ENCODE peak calls at places on chromosomes 3 and 15, in nine cellular contexts. I, R, L, Y, E, P, C, N and V are unnamed samples.

GRCh38 chr3:29922990-29923746 is 642.3 kb downstream of the RBMS3 start:
- DNase-seq in I (no peak), R (no peak), L (no peak), Y (peak; percentile 96), E (no peak), P (peak; percentile 14), C (no peak), N (no peak), V (peak; percentile 9)

GRCh38 chr3:153357436-153357835 is 195.4 kb downstream of the RAP2B start:
- DNase-seq in I (no peak), R (no peak), L (no peak), Y (no peak), E (no peak), P (no peak), C (no peak), N (no peak), V (no peak)

GRCh38 chr3:98972720-98973119 is 71.2 kb upstream of the DCBLD2 start:
- DNase-seq in I (no peak), R (no peak), L (no peak), Y (no peak), E (no peak), P (no peak), C (no peak), N (no peak), V (no peak)

GRCh38 chr15:93261845-93262244 is 172.8 kb upstream of the RGMA start:
- DNase-seq in I (no peak), R (no peak), L (no peak), Y (no peak), E (no peak), P (no peak), C (no peak), N (no peak), V (no peak)

GRCh38 chr3:115676336-115676735 is 53.0 kb downstream of the GAP43 start:
- DNase-seq in I (peak; percentile 46), R (no peak), L (no peak), Y (no peak), E (no peak), P (no peak), C (no peak), N (no peak), V (no peak)

GRCh38 chr3:136584728-136585127 is 167.4 kb downstream of the STAG1 start:
- DNase-seq in I (no peak), R (no peak), L (no peak), Y (no peak), E (no peak), P (no peak), C (no peak), N (no peak), V (no peak)

GRCh38 chr3:9201278-9201677 is 48.2 kb downstream of the SRGAP3 start:
- DNase-seq in I (no peak), R (no peak), L (no peak), Y (no peak), E (no peak), P (no peak), C (no peak), N (no peak), V (no peak)

GRCh38 chr15:99486371-99487336 is 79.1 kb upstream of the MEF2A start:
- DNase-seq in I (peak; percentile 95), R (no peak), L (peak; percentile 88), Y (peak; percentile 23), E (no peak), P (peak; percentile 52), C (peak; percentile 79), N (peak; percentile 84), V (no peak)

GRCh38 chr15:101494251-101494796 is 4.8 kb upstream of the PCSK6 start:
- DNase-seq in I (no peak), R (no peak), L (no peak), Y (no peak), E (no peak), P (no peak), C (no peak), N (no peak), V (no peak)

GRCh38 chr3:32181370-32181769 is 57.1 kb upstream of the CMTM8 start:
- DNase-seq in I (no peak), R (no peak), L (no peak), Y (no peak), E (no peak), P (no peak), C (no peak), N (no peak), V (no peak)

GRCh38 chr3:175002732-175003143 is 143.6 kb downstream of the NAALADL2 start:
- DNase-seq in I (no peak), R (no peak), L (no peak), Y (peak; percentile 17), E (no peak), P (no peak), C (no peak), N (no peak), V (no peak)

GRCh38 chr15:64806509-64806908 is 18.9 kb downstream of the PIF1 start:
- DNase-seq in I (no peak), R (no peak), L (no peak), Y (no peak), E (no peak), P (no peak), C (no peak), N (no peak), V (no peak)

GRCh38 chr15:89775815-89776214 is 317 bp upstream of the MESP2 start:
- DNase-seq in I (no peak), R (no peak), L (no peak), Y (no peak), E (no peak), P (no peak), C (no peak), N (no peak), V (no peak)

GRCh38 chr15:89774492-89774891 is 1.6 kb upstream of the MESP2 start:
- DNase-seq in I (no peak), R (no peak), L (no peak), Y (peak; percentile 98), E (no peak), P (no peak), C (no peak), N (no peak), V (no peak)

GRCh38 chr15:89777073-89777820 is 1.1 kb downstream of the MESP2 start:
- DNase-seq in I (peak; percentile 76), R (no peak), L (no peak), Y (peak; percentile 32), E (no peak), P (no peak), C (no peak), N (no peak), V (no peak)

GRCh38 chr15:89777821-89778380 is 1.8 kb downstream of the MESP2 start:
- DNase-seq in I (peak; percentile 71), R (no peak), L (no peak), Y (no peak), E (no peak), P (no peak), C (no peak), N (no peak), V (no peak)

DNA sequence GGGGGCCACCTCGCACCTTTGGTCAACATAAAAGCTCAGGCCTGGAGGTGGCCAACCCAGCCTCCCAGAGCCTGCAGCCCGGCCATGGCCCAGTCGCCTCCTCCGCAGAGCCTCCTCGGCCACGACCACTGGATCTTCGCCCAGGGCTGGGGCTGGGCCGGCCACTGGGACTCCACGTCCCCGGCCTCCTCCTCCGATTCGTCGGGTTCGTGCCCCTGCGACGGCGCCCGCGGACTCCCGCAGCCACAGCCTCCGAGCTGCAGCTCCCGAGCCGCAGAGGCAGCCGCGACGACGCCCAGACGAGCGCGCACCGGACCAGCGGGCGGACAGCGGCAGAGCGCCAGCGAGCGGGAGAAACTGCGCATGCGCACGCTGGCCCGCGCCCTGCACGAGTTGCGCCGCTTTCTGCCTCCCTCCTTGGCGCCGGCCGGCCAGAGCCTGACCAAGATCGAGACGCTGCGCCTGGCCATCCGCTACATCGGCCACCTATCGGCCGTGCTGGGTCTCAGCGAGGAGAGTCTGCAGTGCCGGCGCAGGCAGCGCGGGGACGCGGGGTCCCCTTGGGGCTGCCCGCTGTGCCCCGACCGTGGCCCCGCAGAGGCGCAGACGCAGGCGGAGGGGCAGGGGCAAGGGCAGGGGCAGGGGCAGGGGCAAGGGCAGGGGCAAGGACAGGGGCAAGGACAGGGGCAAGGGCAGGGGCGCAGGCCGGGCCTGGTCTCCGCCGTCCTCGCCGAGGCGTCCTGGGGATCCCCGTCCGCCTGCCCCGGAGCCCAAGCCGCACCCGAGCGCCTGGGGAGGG is at the start of gene MESP2:
- DNase-seq in I (peak; percentile 95), R (no peak), L (peak; percentile 87), Y (peak; percentile 48), E (no peak), P (no peak), C (peak; percentile 73), N (peak; percentile 89), V (no peak)
- TF ChIP-seq CTCF in I (no peak), R (peak; percentile 8), L (peak; percentile 45), Y (no peak), E (no peak), P (peak; percentile 38), C (no peak), N (peak; percentile 61), V (peak; percentile 20)

DNA sequence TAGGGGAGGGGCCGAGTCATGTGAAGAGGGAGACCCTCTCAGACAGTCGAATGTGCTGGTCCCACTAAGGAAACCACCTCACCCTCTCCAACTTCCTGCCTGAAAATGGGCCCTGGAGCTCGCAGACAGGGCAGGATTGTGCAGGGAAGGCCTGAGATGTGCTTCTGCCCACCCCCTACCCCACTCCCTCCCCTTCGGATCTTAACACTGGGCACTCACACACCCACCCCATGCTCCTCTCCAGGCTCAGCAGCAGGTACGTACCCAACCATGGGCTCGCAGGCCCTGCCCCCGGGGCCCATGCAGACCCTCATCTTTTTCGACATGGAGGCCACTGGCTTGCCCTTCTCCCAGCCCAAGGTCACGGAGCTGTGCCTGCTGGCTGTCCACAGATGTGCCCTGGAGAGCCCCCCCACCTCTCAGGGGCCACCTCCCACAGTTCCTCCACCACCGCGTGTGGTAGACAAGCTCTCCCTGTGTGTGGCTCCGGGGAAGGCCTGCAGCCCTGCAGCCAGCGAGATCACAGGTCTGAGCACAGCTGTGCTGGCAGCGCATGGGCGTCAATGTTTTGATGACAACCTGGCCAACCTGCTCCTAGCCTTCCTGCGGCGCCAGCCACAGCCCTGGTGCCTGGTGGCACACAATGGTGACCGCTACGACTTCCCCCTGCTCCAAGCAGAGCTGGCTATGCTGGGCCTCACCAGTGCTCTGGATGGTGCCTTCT is 20.0 kb downstream of the ATRIP start:
- DNase-seq in I (peak; percentile 81), R (no peak), L (no peak), Y (no peak), E (peak; percentile 49), P (no peak), C (no peak), N (peak; percentile 59), V (no peak)
- H3K4me3 ChIP-seq in I (peak overlapping the region; percentile 84), R (peak overlapping the region; percentile 88), L (peak overlapping the region; percentile 77), Y (peak overlapping the region; percentile 26), E (peak overlapping the region; percentile 35), P (peak overlapping the region; percentile 45), C (peak overlapping the region; percentile 37), N (peak overlapping the region; percentile 62), V (peak overlapping the region; percentile 66)

DNA sequence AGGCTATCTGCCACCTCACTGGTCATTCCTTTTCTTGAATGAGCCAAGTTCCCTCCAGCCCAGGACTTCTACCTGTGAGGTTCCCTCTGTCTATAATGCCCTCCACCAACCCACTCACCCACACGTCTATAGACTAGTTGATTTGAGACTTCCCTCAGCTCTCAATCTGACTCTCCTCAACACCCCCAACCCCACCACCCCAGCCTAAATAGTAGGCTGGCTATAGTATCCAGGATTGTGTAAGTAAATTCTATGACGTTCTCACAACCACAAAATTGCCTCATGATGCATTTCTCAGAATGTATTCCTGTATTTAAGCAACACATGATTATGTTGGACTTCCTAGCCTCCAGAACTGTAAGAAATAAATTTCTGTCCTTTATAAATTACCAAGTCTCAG is 2.2 kb downstream of the PLSCR1 start:
- DNase-seq in I (no peak), R (no peak), L (no peak), Y (peak; percentile 54), E (no peak), P (no peak), C (no peak), N (no peak), V (no peak)
- TF ChIP-seq CTCF in I (no peak), R (no peak), L (no peak), Y (no peak), E (no peak), P (no peak), C (no peak), N (no peak), V (no peak)

GRCh38 chr15:81299630-81300273 is 24.2 kb downstream of the STARD5 start:
- DNase-seq in I (no peak), R (no peak), L (no peak), Y (no peak), E (no peak), P (no peak), C (no peak), N (no peak), V (no peak)
- H3K4me3 ChIP-seq in I (no peak overlapping the region), R (peak overlapping the region; percentile 75), L (peak overlapping the region; percentile 22), Y (no peak overlapping the region), E (no peak overlapping the region), P (no peak overlapping the region), C (no peak overlapping the region), N (peak overlapping the region; percentile 59), V (no peak overlapping the region)